ENCODE peak calls at places on chromosomes 2 and 18, in four cellular contexts. J is H1, W is K562, L is SK-N-SH. O is an unnamed sample.

GRCh38 chr2:101053117-101053516 is 51.0 kb downstream of the RPL31 start:
- DNase-seq in L (no peak), J (no peak), W (no peak), O (no peak)

GRCh38 chr18:72830109-72830508 is 37.7 kb downstream of the NETO1 start:
- DNase-seq in J (no peak), L (no peak), W (no peak), O (no peak)

GRCh38 chr2:202278944-202279343 is 13.4 kb downstream of the NOP58 start:
- DNase-seq in W (no peak), J (no peak), L (peak; percentile 53), O (no peak)

GRCh38 chr2:222577341-222577740 is 78.6 kb downstream of the FARSB start:
- DNase-seq in L (no peak), J (no peak), W (no peak), O (no peak)

GRCh38 chr2:33034784-33035183 is 88.0 kb downstream of the LTBP1 start:
- DNase-seq in J (no peak), W (no peak), L (no peak), O (no peak)

GRCh38 chr2:121205321-121205942 is 79.6 kb downstream of the TFCP2L1 start:
- DNase-seq in J (no peak), W (no peak), L (peak; percentile 48), O (no peak)

GRCh38 chr2:16326736-16327300 is 338.8 kb downstream of the CYRIA start:
- DNase-seq in W (no peak), L (no peak), J (no peak), O (no peak)

GRCh38 chr2:156065912-156066311 is 266.6 kb downstream of the NR4A2 start:
- DNase-seq in J (no peak), W (peak; percentile 22), L (no peak), O (no peak)

GRCh38 chr2:236679906-236680305 is 110.3 kb downstream of the ACKR3 start:
- DNase-seq in J (no peak), W (no peak), L (no peak), O (no peak)

GRCh38 chr2:128381001-128381938 is 62.6 kb upstream of the HS6ST1 start:
- DNase-seq in J (no peak), W (no peak), L (peak; percentile 61), O (no peak)

GRCh38 chr2:109677815-109678580 is 63.8 kb downstream of the SOWAHC start:
- DNase-seq in W (no peak), J (no peak), L (no peak), O (no peak)

GRCh38 chr2:125313806-125314205 is 1288.7 kb downstream of the CNTNAP5 start:
- DNase-seq in J (no peak), L (no peak), W (no peak), O (no peak)

GRCh38 chr18:34321075-34321474 is 96.4 kb upstream of the NOL4 start:
- DNase-seq in L (no peak), J (no peak), W (no peak), O (no peak)

GRCh38 chr18:10252494-10252893 is 201.9 kb upstream of the APCDD1 start:
- DNase-seq in W (no peak), J (no peak), L (no peak), O (no peak)

GRCh38 chr18:71899707-71900483 is 644.2 kb downstream of the CBLN2 start:
- DNase-seq in W (no peak), L (peak; percentile 14), J (no peak), O (no peak)

GRCh38 chr2:122167561-122167960 is 412.1 kb downstream of the TSN start:
- DNase-seq in W (no peak), L (peak; percentile 32), J (no peak), O (no peak)

DNA sequence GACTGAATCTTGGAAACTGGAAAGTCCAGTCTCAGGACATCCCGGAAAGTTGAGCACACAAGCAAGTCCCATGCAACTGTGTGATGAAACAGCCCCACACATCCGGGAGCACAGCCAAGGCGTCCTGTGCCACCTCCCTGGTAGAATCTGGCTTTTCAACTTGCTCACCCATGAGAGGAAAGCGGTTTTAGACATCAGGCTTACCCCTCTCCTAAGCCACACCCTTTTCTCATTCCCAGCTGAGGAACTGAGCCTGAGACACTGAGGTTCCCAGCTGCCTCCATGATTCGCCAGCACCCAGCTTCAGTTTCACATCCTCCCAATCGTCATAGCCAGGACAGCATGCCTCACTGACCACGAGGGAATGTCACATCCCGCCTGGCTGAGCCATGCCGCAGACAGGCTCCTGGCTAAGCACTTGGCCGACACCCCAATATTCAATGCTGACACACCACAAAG is 60.3 kb downstream of the STEAP3 start:
- DNase-seq in J (no peak), W (no peak), L (no peak), O (no peak)
- TF ChIP-seq JUND in J (no peak), W (no peak), L (no peak), O (no peak)

GRCh38 chr2:29990112-29990511 is 68.7 kb upstream of the ALK start:
- DNase-seq in L (no peak), J (no peak), W (no peak), O (no peak)

GRCh38 chr2:29983308-29983707 is 61.9 kb upstream of the ALK start:
- DNase-seq in W (no peak), L (no peak), J (no peak), O (no peak)

GRCh38 chr2:29981402-29981801 is 60.0 kb upstream of the ALK start:
- DNase-seq in L (no peak), W (no peak), J (no peak), O (no peak)

GRCh38 chr2:29987141-29987540 is 65.8 kb upstream of the ALK start:
- DNase-seq in W (no peak), L (no peak), J (no peak), O (no peak)
- TF ChIP-seq MAX in W (no peak), L (no peak), J (no peak), O (no peak)

GRCh38 chr2:1482981-1483380 is 69.7 kb downstream of the TPO start:
- DNase-seq in W (no peak), L (no peak), J (no peak), O (no peak)

GRCh38 chr2:1483551-1483950 is 70.3 kb downstream of the TPO start:
- DNase-seq in J (no peak), W (no peak), L (no peak), O (no peak)

GRCh38 chr2:1480671-1481076 is 67.4 kb downstream of the TPO start:
- DNase-seq in J (no peak), W (no peak), L (no peak), O (no peak)

GRCh38 chr2:1482253-1482675 is 69.0 kb downstream of the TPO start:
- DNase-seq in J (no peak), L (no peak), W (no peak), O (no peak)

GRCh38 chr2:1481406-1482252 is 68.4 kb downstream of the TPO start:
- DNase-seq in J (no peak), L (no peak), W (no peak), O (no peak)
- TF ChIP-seq JUND in J (no peak), L (no peak), W (no peak), O (no peak)

GRCh38 chr18:986071-986470 is 81.4 kb downstream of the ADCYAP1 start:
- DNase-seq in J (no peak), W (no peak), L (no peak), O (no peak)
- TF ChIP-seq MAX in J (no peak), W (no peak), L (no peak), O (no peak)

GRCh38 chr2:176093145-176093888 is 796 bp downstream of the HOXD13 start:
- DNase-seq in L (peak; percentile 73), W (no peak), J (no peak), O (no peak)

GRCh38 chr2:176091329-176092258 is 927 bp upstream of the HOXD13 start:
- DNase-seq in W (no peak), J (no peak), L (no peak), O (no peak)

GRCh38 chr2:176090870-176091269 is 1.7 kb upstream of the HOXD13 start:
- DNase-seq in W (no peak), J (no peak), L (no peak), O (no peak)

GRCh38 chr2:176093889-176094232 is 1.3 kb downstream of the HOXD13 start:
- DNase-seq in W (no peak), J (no peak), L (no peak), O (no peak)

GRCh38 chr2:176092270-176093144 is at the start of gene HOXD13:
- DNase-seq in W (no peak), L (peak; percentile 72), J (no peak), O (no peak)
- TF ChIP-seq JUND in W (no peak), L (no peak), J (no peak), O (no peak)

DNA sequence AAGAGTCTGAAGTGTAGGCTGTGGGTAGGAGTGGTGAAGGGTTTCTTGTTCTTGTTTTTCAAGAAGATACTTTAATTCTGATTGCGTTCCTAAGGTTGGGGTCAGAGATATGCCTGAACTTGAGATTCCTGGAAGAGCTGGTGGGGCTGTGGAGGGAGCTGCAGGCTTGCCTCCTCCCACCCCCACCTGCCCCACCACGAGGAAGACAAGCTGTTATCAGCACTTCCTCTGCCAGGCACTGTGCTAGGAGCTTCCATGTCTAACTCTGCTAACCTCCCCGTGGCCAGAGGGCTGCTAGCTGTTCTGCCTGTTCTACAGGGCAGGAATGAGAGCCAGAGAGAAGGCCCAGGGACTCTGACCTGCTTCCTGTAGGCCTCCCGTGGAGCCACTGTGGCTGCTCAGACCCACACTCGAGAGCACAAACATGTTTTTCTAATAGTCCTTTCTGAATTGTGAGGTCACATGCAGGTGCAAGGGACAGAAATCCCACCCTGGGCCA is 13.7 kb downstream of the ANKRD23 start:
- DNase-seq in J (no peak), W (peak; percentile 43), L (no peak), O (no peak)
- TF ChIP-seq MAX in J (no peak), W (no peak), L (no peak), O (no peak)

DNA sequence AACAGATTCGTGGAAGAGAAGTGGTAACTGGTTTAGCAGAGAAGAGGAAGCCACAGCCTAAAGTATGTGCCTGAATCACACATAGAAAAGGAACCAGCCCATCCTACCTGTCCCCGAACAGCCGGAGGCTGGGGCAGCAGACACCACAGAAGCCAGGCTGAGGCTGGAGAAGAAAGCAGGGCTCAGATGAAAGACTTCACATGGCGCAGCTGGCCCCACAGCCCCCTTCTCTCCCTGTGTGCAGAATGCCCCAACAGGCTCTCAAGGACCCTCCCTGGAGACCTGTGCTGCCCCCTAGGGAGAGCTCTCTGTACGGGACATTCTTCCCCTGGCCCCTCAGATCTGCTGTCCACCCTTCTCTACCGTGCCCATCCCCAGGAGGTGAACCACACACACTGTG is 83.5 kb upstream of the RAB12 start:
- DNase-seq in J (peak; percentile 7), W (peak; percentile 47), L (peak; percentile 28), O (no peak)
- TF ChIP-seq JUND in J (no peak), W (no peak), L (no peak), O (no peak)

GRCh38 chr2:180539541-180539940 is 440.9 kb upstream of the UBE2E3 start:
- DNase-seq in L (no peak), J (no peak), W (no peak), O (no peak)
- TF ChIP-seq MAX in L (no peak), J (no peak), W (no peak), O (no peak)

GRCh38 chr2:30747206-30747605 is 60.0 kb downstream of the CAPN13 start:
- DNase-seq in J (no peak), W (no peak), L (no peak), O (no peak)
- TF ChIP-seq JUND in J (no peak), W (no peak), L (no peak), O (no peak)

DNA sequence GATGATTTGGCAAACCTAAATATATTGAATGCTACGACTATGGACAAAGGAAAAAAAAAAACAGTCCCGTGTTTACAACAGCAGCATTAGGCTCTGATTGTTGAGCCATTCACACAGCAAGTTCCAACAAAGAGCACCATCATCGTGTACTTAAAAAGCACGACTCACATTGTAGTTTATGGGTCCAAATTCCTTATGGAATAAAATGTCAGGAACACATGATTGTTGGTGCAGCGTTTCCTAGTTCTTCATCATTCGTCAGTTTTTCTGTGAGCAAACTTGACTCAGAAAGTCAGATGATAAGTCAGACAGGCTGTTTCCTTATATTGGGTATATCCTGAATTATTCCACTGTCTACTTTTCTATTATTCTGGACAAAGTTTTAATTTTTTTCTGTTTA is 10.0 kb upstream of the KIDINS220 start:
- DNase-seq in J (no peak), L (no peak), W (no peak), O (no peak)
- TF ChIP-seq MAX in J (no peak), L (no peak), W (no peak), O (no peak)